ENCODE peak calls at places on chromosomes 6 and 20, in eight cellular contexts. L, T, P, A, C, U, S and Z are unnamed samples.

GRCh38 chr6:129098061-129098553 is 215.2 kb downstream of the LAMA2 start:
- DNase-seq in A (no peak), U (no peak), T (no peak), S (no peak), L (no peak), C (no peak), P (no peak), Z (no peak)

GRCh38 chr6:21529431-21529830 is 64.1 kb upstream of the SOX4 start:
- DNase-seq in U (no peak), A (no peak), S (no peak), L (no peak), T (no peak), P (no peak), C (no peak), Z (no peak)

GRCh38 chr6:17923401-17923863 is 64.0 kb downstream of the KIF13A start:
- DNase-seq in A (no peak), T (no peak), S (no peak), U (no peak), L (no peak), C (no peak), P (no peak), Z (no peak)

GRCh38 chr6:48641544-48641943 is 530.5 kb upstream of the PTCHD4 start:
- DNase-seq in P (no peak), T (no peak), S (no peak), C (no peak), U (no peak), L (no peak), A (no peak), Z (no peak)

GRCh38 chr6:139590206-139590605 is 215.8 kb upstream of the CITED2 start:
- DNase-seq in A (no peak), P (peak; percentile 51), C (no peak), S (no peak), T (no peak), U (no peak), L (no peak), Z (no peak)

GRCh38 chr6:28252507-28252975 is 472 bp upstream of the ZKSCAN4 start:
- DNase-seq in P (no peak), S (no peak), U (no peak), L (no peak), C (no peak), T (no peak), A (no peak), Z (no peak)

GRCh38 chr6:151320140-151320539 is 71.2 kb downstream of the ZBTB2 start:
- DNase-seq in C (no peak), P (no peak), S (no peak), A (no peak), U (no peak), T (no peak), L (no peak), Z (no peak)

GRCh38 chr6:21914121-21914973 is 320.8 kb downstream of the SOX4 start:
- DNase-seq in L (no peak), U (no peak), C (no peak), A (no peak), T (no peak), S (no peak), P (peak; percentile 53), Z (no peak)

GRCh38 chr6:116386581-116387299 is 16.0 kb downstream of the DSE start:
- DNase-seq in T (no peak), A (no peak), P (no peak), L (no peak), U (no peak), S (no peak), C (no peak), Z (no peak)

GRCh38 chr20:57139342-57140093 is 126.9 kb downstream of the BMP7 start:
- DNase-seq in L (no peak), U (no peak), A (no peak), P (no peak), T (no peak), S (no peak), C (no peak), Z (no peak)

GRCh38 chr20:33658929-33659328 is 3.2 kb upstream of the C20orf144 start:
- DNase-seq in S (no peak), C (no peak), A (no peak), L (no peak), P (no peak), T (no peak), U (no peak), Z (no peak)

GRCh38 chr6:78347191-78347916 is 520.0 kb upstream of the IRAK1BP1 start:
- DNase-seq in U (no peak), P (no peak), L (no peak), A (no peak), T (no peak), S (no peak), C (no peak), Z (no peak)

GRCh38 chr6:41713650-41714291 is 21.6 kb downstream of the TFEB start:
- DNase-seq in U (no peak), T (no peak), L (no peak), P (no peak), S (no peak), A (no peak), C (no peak), Z (no peak)

GRCh38 chr20:62900052-62900691 is 26.1 kb downstream of the DIDO1 start:
- DNase-seq in A (peak; percentile 93), S (peak; percentile 39), P (peak; percentile 65), T (peak; percentile 83), U (peak; percentile 43), C (peak; percentile 53), L (peak; percentile 51), Z (peak; percentile 68)

GRCh38 chr20:11094711-11095110 is 420.9 kb upstream of the JAG1 start:
- DNase-seq in C (no peak), T (no peak), A (no peak), U (no peak), P (no peak), S (no peak), L (no peak), Z (no peak)

GRCh38 chr6:56803594-56803993 is 151.3 kb upstream of the BEND6 start:
- DNase-seq in L (no peak), A (no peak), P (no peak), T (no peak), S (no peak), U (no peak), C (no peak), Z (no peak)

GRCh38 chr6:147207851-147208754 is 3.9 kb downstream of the STXBP5 start:
- DNase-seq in A (no peak), T (no peak), L (no peak), S (no peak), C (no peak), P (no peak), U (no peak), Z (no peak)

GRCh38 chr20:4507288-4507719 is 214.4 kb upstream of the PRND start:
- DNase-seq in A (no peak), T (no peak), U (no peak), C (no peak), P (no peak), S (no peak), L (no peak), Z (no peak)

GRCh38 chr6:15763827-15764226 is 101.0 kb upstream of the DTNBP1 start:
- DNase-seq in C (no peak), P (no peak), L (no peak), U (no peak), A (no peak), S (no peak), T (no peak), Z (no peak)

GRCh38 chr6:43579171-43579570 is 3.2 kb downstream of the POLH start:
- DNase-seq in L (no peak), A (no peak), P (no peak), U (no peak), S (no peak), C (no peak), T (no peak), Z (no peak)

GRCh38 chr6:15404700-15404980 is 158.8 kb downstream of the JARID2 start:
- DNase-seq in L (no peak), S (no peak), U (no peak), T (no peak), P (no peak), A (no peak), C (no peak), Z (no peak)

GRCh38 chr20:57249772-57250171 is 16.7 kb downstream of the BMP7 start:
- DNase-seq in P (no peak), U (no peak), L (no peak), C (no peak), T (no peak), S (no peak), A (no peak), Z (no peak)

GRCh38 chr20:20399705-20400104 is 31.8 kb downstream of the INSM1 start:
- DNase-seq in P (no peak), A (no peak), T (no peak), U (no peak), L (no peak), C (no peak), S (no peak), Z (no peak)

GRCh38 chr6:1619106-1619665 is 9.5 kb downstream of the FOXC1 start:
- DNase-seq in P (no peak), L (no peak), C (no peak), T (no peak), S (no peak), A (no peak), U (no peak), Z (no peak)

GRCh38 chr6:41040101-41040910 is 1.3 kb upstream of the UNC5CL start:
- DNase-seq in S (no peak), C (no peak), U (no peak), L (no peak), A (no peak), P (no peak), T (no peak), Z (no peak)

GRCh38 chr20:62914970-62915457 is 11.3 kb downstream of the DIDO1 start:
- DNase-seq in P (peak; percentile 54), S (no peak), U (no peak), A (peak; percentile 85), C (no peak), T (peak; percentile 47), L (no peak), Z (no peak)

GRCh38 chr6:108744996-108745395 is 103.2 kb upstream of the ARMC2 start:
- DNase-seq in C (no peak), L (no peak), T (no peak), S (no peak), A (no peak), P (no peak), U (no peak), Z (no peak)

GRCh38 chr6:46876126-46876525 is 45.6 kb downstream of the ADGRF5 start:
- DNase-seq in T (peak; percentile 72), P (peak; percentile 48), C (no peak), L (no peak), S (no peak), A (peak; percentile 74), U (no peak), Z (no peak)

GRCh38 chr6:40251609-40252008 is 317.3 kb upstream of the MOCS1 start:
- DNase-seq in T (peak; percentile 86), U (no peak), C (no peak), A (no peak), L (no peak), S (no peak), P (peak; percentile 41), Z (no peak)

GRCh38 chr6:56808871-56809359 is 146.0 kb upstream of the BEND6 start:
- DNase-seq in A (no peak), S (no peak), U (no peak), P (no peak), T (no peak), L (no peak), C (no peak), Z (no peak)